ENCODE peak calls at places on chromosomes 16 and 17, in five cellular contexts. One of them, this sample, is unnamed.

GRCh38 chr16:50068550-50068949 is 2.8 kb downstream of the HEATR3 start:
- DNase-seq in GM12878: no peak
- DNase-seq in HCT116: no peak
- DNase-seq in K562: no peak
- DNase-seq in SK-N-SH: no peak
- DNase-seq in this sample: no peak

GRCh38 chr17:62965649-62966425 is at the start of gene TANC2:
- DNase-seq in SK-N-SH: peak
- DNase-seq in HCT116: peak
- DNase-seq in K562: peak
- DNase-seq in GM12878: peak
- DNase-seq in this sample: peak

GRCh38 chr16:81707411-81708321 is 71.4 kb upstream of the PLCG2 start:
- DNase-seq in SK-N-SH: no peak
- DNase-seq in GM12878: no peak
- DNase-seq in K562: no peak
- DNase-seq in HCT116: no peak
- DNase-seq in this sample: no peak

GRCh38 chr16:26317885-26318284 is 626.1 kb downstream of the HS3ST4 start:
- DNase-seq in K562: no peak
- DNase-seq in HCT116: no peak
- DNase-seq in GM12878: no peak
- DNase-seq in SK-N-SH: no peak
- DNase-seq in this sample: no peak

GRCh38 chr17:28925912-28926365 is 23.1 kb upstream of the DHRS13 start:
- DNase-seq in SK-N-SH: no peak
- DNase-seq in GM12878: peak
- DNase-seq in K562: no peak
- DNase-seq in HCT116: no peak
- DNase-seq in this sample: no peak

GRCh38 chr17:38742431-38743308 is 5.5 kb downstream of the PCGF2 start:
- DNase-seq in SK-N-SH: peak
- DNase-seq in HCT116: no peak
- DNase-seq in GM12878: no peak
- DNase-seq in K562: no peak
- DNase-seq in this sample: no peak

GRCh38 chr17:47205419-47205963 is 3.7 kb upstream of the MYL4 start:
- DNase-seq in SK-N-SH: no peak
- DNase-seq in GM12878: peak
- DNase-seq in K562: no peak
- DNase-seq in HCT116: no peak
- DNase-seq in this sample: no peak

GRCh38 chr16:49366669-49367068 is 6.9 kb upstream of the C16orf78 start:
- DNase-seq in HCT116: no peak
- DNase-seq in K562: no peak
- DNase-seq in GM12878: peak
- DNase-seq in SK-N-SH: no peak
- DNase-seq in this sample: no peak

GRCh38 chr16:20317117-20317516 is 10.2 kb downstream of the GP2 start:
- DNase-seq in SK-N-SH: no peak
- DNase-seq in GM12878: no peak
- DNase-seq in HCT116: no peak
- DNase-seq in K562: no peak
- DNase-seq in this sample: no peak

GRCh38 chr17:81428121-81428515 is 32.9 kb downstream of the BAHCC1 start:
- DNase-seq in SK-N-SH: peak
- DNase-seq in HCT116: no peak
- DNase-seq in K562: no peak
- DNase-seq in GM12878: no peak
- DNase-seq in this sample: no peak
- TF ChIP-seq JUND in SK-N-SH: no peak
- TF ChIP-seq JUND in HCT116: no peak
- TF ChIP-seq JUND in K562: no peak
- TF ChIP-seq JUND in GM12878: no peak
- TF ChIP-seq JUND in this sample: no peak

GRCh38 chr16:85513649-85514048 is 99.5 kb upstream of the GSE1 start:
- DNase-seq in HCT116: no peak
- DNase-seq in SK-N-SH: no peak
- DNase-seq in K562: no peak
- DNase-seq in GM12878: no peak
- DNase-seq in this sample: no peak

GRCh38 chr16:85515830-85516397 is 97.2 kb upstream of the GSE1 start:
- DNase-seq in HCT116: no peak
- DNase-seq in SK-N-SH: peak
- DNase-seq in GM12878: no peak
- DNase-seq in K562: peak
- DNase-seq in this sample: no peak

GRCh38 chr16:85515319-85515745 is 97.8 kb upstream of the GSE1 start:
- DNase-seq in SK-N-SH: peak
- DNase-seq in GM12878: no peak
- DNase-seq in K562: peak
- DNase-seq in HCT116: no peak
- DNase-seq in this sample: no peak

GRCh38 chr16:85514295-85514600 is 98.9 kb upstream of the GSE1 start:
- DNase-seq in SK-N-SH: no peak
- DNase-seq in K562: no peak
- DNase-seq in HCT116: no peak
- DNase-seq in GM12878: no peak
- DNase-seq in this sample: no peak

GRCh38 chr16:85514601-85515318 is 98.4 kb upstream of the GSE1 start:
- DNase-seq in HCT116: peak
- DNase-seq in K562: no peak
- DNase-seq in SK-N-SH: peak
- DNase-seq in GM12878: no peak
- DNase-seq in this sample: peak
- TF ChIP-seq JUND in HCT116: no peak
- TF ChIP-seq JUND in K562: no peak
- TF ChIP-seq JUND in SK-N-SH: peak
- TF ChIP-seq JUND in GM12878: no peak
- TF ChIP-seq JUND in this sample: no peak

GRCh38 chr17:40936976-40937375 is 470 bp downstream of the KRT23 start:
- DNase-seq in GM12878: no peak
- DNase-seq in HCT116: no peak
- DNase-seq in K562: no peak
- DNase-seq in SK-N-SH: no peak
- DNase-seq in this sample: peak
- TF ChIP-seq JUND in GM12878: no peak
- TF ChIP-seq JUND in HCT116: no peak
- TF ChIP-seq JUND in K562: no peak
- TF ChIP-seq JUND in SK-N-SH: no peak
- TF ChIP-seq JUND in this sample: no peak

GRCh38 chr16:52254753-52255152 is 292.2 kb downstream of the TOX3 start:
- DNase-seq in SK-N-SH: no peak
- DNase-seq in HCT116: no peak
- DNase-seq in GM12878: no peak
- DNase-seq in K562: no peak
- DNase-seq in this sample: no peak
- TF ChIP-seq JUND in SK-N-SH: no peak
- TF ChIP-seq JUND in HCT116: no peak
- TF ChIP-seq JUND in GM12878: no peak
- TF ChIP-seq JUND in K562: no peak
- TF ChIP-seq JUND in this sample: no peak

GRCh38 chr17:83195330-83196087 is 116.1 kb downstream of the METRNL start:
- DNase-seq in HCT116: no peak
- DNase-seq in K562: peak
- DNase-seq in SK-N-SH: no peak
- DNase-seq in GM12878: no peak
- DNase-seq in this sample: no peak
- TF ChIP-seq JUND in HCT116: no peak
- TF ChIP-seq JUND in K562: no peak
- TF ChIP-seq JUND in SK-N-SH: no peak
- TF ChIP-seq JUND in GM12878: no peak
- TF ChIP-seq JUND in this sample: no peak

DNA sequence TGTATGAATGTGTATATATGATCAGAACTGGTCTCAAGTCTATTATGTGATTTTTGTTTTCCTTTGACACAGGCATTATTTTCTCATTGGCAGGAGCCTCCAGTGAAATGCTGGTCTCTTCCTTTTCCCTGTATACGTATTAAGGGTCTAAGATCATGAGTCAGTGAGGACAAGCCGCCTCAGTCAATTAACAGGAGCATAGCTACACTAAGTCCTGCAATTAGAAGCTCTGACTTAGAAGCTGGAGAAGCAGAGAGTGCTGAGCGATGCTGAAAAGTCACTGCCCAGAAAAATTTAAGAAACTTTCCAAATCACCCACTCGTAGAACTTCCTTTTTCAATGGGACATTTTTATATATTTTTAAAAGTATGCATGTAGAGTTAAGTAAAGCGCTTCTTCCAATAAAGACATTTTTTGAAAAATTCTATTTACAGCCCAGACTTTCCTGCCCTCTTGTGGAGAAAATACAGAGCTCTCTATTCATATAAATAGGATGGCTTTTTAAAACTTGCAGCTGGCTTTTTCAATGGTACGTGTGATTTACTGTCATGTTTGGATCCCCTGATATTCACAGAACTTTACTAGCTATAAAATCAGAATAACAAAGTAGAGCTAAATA is 70.1 kb upstream of the PSMD7 start:
- DNase-seq in K562: no peak
- DNase-seq in HCT116: peak
- DNase-seq in SK-N-SH: peak
- DNase-seq in GM12878: no peak
- DNase-seq in this sample: peak
- TF ChIP-seq JUND in K562: no peak
- TF ChIP-seq JUND in HCT116: no peak
- TF ChIP-seq JUND in SK-N-SH: no peak
- TF ChIP-seq JUND in GM12878: no peak
- TF ChIP-seq JUND in this sample: no peak

DNA sequence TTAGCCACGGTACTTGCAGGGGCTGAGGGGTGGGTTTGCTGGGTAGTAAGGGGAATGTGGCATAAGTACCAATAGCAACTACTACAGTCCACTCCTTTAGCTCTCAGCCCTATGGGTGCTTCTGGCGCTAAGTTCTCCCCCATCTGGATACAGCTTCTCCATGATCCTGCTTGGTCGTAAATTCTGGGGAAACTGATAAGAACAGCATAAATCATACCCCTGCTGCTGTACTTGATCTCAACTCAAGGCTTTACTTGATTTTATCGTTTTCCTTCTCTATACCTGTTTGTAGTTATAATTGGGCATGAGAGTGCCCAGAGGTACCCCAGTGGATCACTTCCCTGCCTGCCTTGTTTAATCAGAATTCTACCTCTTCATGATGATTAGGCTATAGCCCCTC is 331.4 kb downstream of the PMP22 start:
- DNase-seq in HCT116: no peak
- DNase-seq in GM12878: no peak
- DNase-seq in K562: no peak
- DNase-seq in SK-N-SH: no peak
- DNase-seq in this sample: no peak
- TF ChIP-seq JUND in HCT116: no peak
- TF ChIP-seq JUND in GM12878: no peak
- TF ChIP-seq JUND in K562: no peak
- TF ChIP-seq JUND in SK-N-SH: no peak
- TF ChIP-seq JUND in this sample: no peak

This sample was measured in T47D.